ENCODE peak calls at places on chromosomes 12 and 14, in ten cellular contexts. N, Q, S, U, V, G, M, X, F and A are unnamed samples.

GRCh38 chr12:116892318-116892717 is 11.1 kb upstream of the HRK start:
- DNase-seq in Q (no peak), X (no peak), V (no peak), S (no peak), F (no peak), G (no peak), M (no peak), U (no peak), N (no peak), A (no peak)

GRCh38 chr12:100860611-100861010 is 66.0 kb downstream of the ANO4 start:
- DNase-seq in U (no peak), F (no peak), G (no peak), M (no peak), Q (no peak), N (no peak), S (no peak), V (no peak), X (peak), A (no peak)

GRCh38 chr14:37147310-37147875 is 25.0 kb downstream of the SLC25A21 start:
- DNase-seq in U (no peak), V (no peak), G (no peak), N (no peak), Q (no peak), X (no peak), M (no peak), S (no peak), F (no peak), A (no peak)

GRCh38 chr14:90177537-90178189 is 78.7 kb upstream of the PSMC1 start:
- DNase-seq in Q (no peak), U (no peak), F (no peak), G (no peak), S (no peak), X (no peak), M (no peak), V (no peak), N (no peak), A (no peak)

GRCh38 chr14:96852823-96853422 is 55.7 kb downstream of the VRK1 start:
- DNase-seq in X (peak), G (peak), V (no peak), U (no peak), S (no peak), F (no peak), N (no peak), Q (no peak), M (no peak), A (peak)

GRCh38 chr12:50947932-50948331 is 4.4 kb upstream of the HIGD1C start:
- DNase-seq in X (no peak), N (no peak), M (no peak), G (no peak), Q (no peak), U (no peak), F (no peak), S (no peak), V (no peak), A (no peak)

GRCh38 chr14:92951912-92952471 is 29.0 kb downstream of the CHGA start:
- DNase-seq in Q (peak), X (peak), G (peak), N (peak), S (peak), V (peak), M (no peak), U (peak), F (peak), A (peak)

GRCh38 chr12:48185181-48185919 is 1.9 kb downstream of the CCDC184 start:
- DNase-seq in U (no peak), G (no peak), Q (no peak), M (no peak), V (no peak), F (no peak), X (no peak), S (no peak), N (no peak), A (peak)

GRCh38 chr12:90510948-90511347 is 444.0 kb downstream of the CCER1 start:
- DNase-seq in M (no peak), F (no peak), U (no peak), S (no peak), V (no peak), N (no peak), X (no peak), G (no peak), Q (no peak), A (no peak)

GRCh38 chr12:98211914-98212695 is 303.3 kb upstream of the TMPO start:
- DNase-seq in N (no peak), U (no peak), M (no peak), Q (no peak), S (no peak), G (no peak), V (no peak), X (no peak), F (no peak), A (no peak)

GRCh38 chr12:102171951-102172350 is 25.7 kb downstream of the PMCH start:
- DNase-seq in G (no peak), V (no peak), X (no peak), M (no peak), Q (no peak), U (no peak), F (no peak), S (no peak), N (no peak), A (no peak)

GRCh38 chr12:42824327-42824726 is 234.8 kb upstream of the PRICKLE1 start:
- DNase-seq in F (no peak), Q (no peak), V (no peak), S (no peak), N (no peak), U (no peak), G (no peak), M (no peak), X (no peak), A (no peak)

GRCh38 chr14:101927859-101928258 is 36.5 kb upstream of the DYNC1H1 start:
- DNase-seq in N (peak), X (no peak), V (no peak), Q (no peak), M (no peak), U (no peak), F (no peak), S (no peak), G (peak), A (no peak)

GRCh38 chr12:130185455-130186100 is 23.3 kb downstream of the FZD10 start:
- DNase-seq in F (no peak), G (no peak), S (no peak), U (no peak), N (no peak), M (no peak), V (no peak), X (no peak), Q (no peak), A (no peak)

GRCh38 chr14:65866906-65867305 is 454.4 kb downstream of the FUT8 start:
- DNase-seq in X (no peak), V (no peak), Q (no peak), N (no peak), U (no peak), F (no peak), S (no peak), G (no peak), M (no peak), A (no peak)

GRCh38 chr12:76558684-76559276 is 791 bp downstream of the OSBPL8 start:
- DNase-seq in V (peak), G (peak), X (peak), U (peak), N (peak), F (peak), S (peak), M (no peak), Q (no peak), A (peak)

GRCh38 chr12:8699714-8700113 is 1.9 kb downstream of the RIMKLB start:
- DNase-seq in X (peak), V (no peak), G (no peak), M (no peak), S (no peak), U (no peak), N (no peak), F (no peak), Q (no peak), A (no peak)

GRCh38 chr12:50251619-50252300 is 31.6 kb downstream of the LIMA1 start:
- DNase-seq in V (no peak), M (no peak), S (no peak), G (no peak), X (no peak), F (no peak), Q (no peak), N (no peak), U (no peak), A (no peak)

GRCh38 chr12:132423251-132424117 is 66.5 kb upstream of the FBRSL1 start:
- DNase-seq in M (no peak), V (no peak), N (no peak), S (no peak), U (no peak), G (peak), X (no peak), Q (no peak), F (peak), A (no peak)

GRCh38 chr12:93766802-93767523 is 89.8 kb downstream of the CRADD start:
- DNase-seq in U (no peak), Q (no peak), N (no peak), X (peak), G (peak), V (no peak), S (no peak), M (no peak), F (peak), A (no peak)